ENCODE peak calls at places on chromosomes 7 and 10, in nine cellular contexts. One of them, this sample, is unnamed.

GRCh38 chr7:2087744-2088143 is 145.0 kb downstream of the MAD1L1 start:
- DNase-seq in fibroblast of lung: no peak
- DNase-seq in AG04450: no peak
- DNase-seq in breast epithelium: no peak
- DNase-seq in astrocyte of the spinal cord: no peak
- DNase-seq in lung: no peak
- DNase-seq in foreskin fibroblast: no peak
- DNase-seq in hepatocyte: no peak
- DNase-seq in tibial artery: no peak
- DNase-seq in this sample: no peak

GRCh38 chr7:143263266-143264195 is at the start of gene GSTK1:
- DNase-seq in astrocyte of the spinal cord: peak
- DNase-seq in AG04450: peak
- DNase-seq in hepatocyte: peak
- DNase-seq in tibial artery: peak
- DNase-seq in fibroblast of lung: peak
- DNase-seq in lung: peak
- DNase-seq in breast epithelium: peak
- DNase-seq in foreskin fibroblast: peak
- DNase-seq in this sample: peak

GRCh38 chr7:101239951-101240220 is 2.3 kb upstream of the CLDN15 start:
- DNase-seq in AG04450: no peak
- DNase-seq in foreskin fibroblast: no peak
- DNase-seq in astrocyte of the spinal cord: no peak
- DNase-seq in fibroblast of lung: no peak
- DNase-seq in breast epithelium: no peak
- DNase-seq in hepatocyte: no peak
- DNase-seq in tibial artery: no peak
- DNase-seq in lung: no peak
- DNase-seq in this sample: no peak

GRCh38 chr7:30912986-30913671 is 1.5 kb downstream of the AQP1 start:
- DNase-seq in fibroblast of lung: no peak
- DNase-seq in breast epithelium: no peak
- DNase-seq in AG04450: no peak
- DNase-seq in foreskin fibroblast: no peak
- DNase-seq in hepatocyte: no peak
- DNase-seq in astrocyte of the spinal cord: no peak
- DNase-seq in lung: no peak
- DNase-seq in tibial artery: no peak
- DNase-seq in this sample: no peak

GRCh38 chr7:107907790-107908189 is 16.8 kb downstream of the DLD start:
- DNase-seq in fibroblast of lung: no peak
- DNase-seq in foreskin fibroblast: no peak
- DNase-seq in breast epithelium: no peak
- DNase-seq in tibial artery: no peak
- DNase-seq in astrocyte of the spinal cord: no peak
- DNase-seq in lung: no peak
- DNase-seq in hepatocyte: no peak
- DNase-seq in AG04450: no peak
- DNase-seq in this sample: no peak

GRCh38 chr10:63738410-63738809 is 217.2 kb downstream of the REEP3 start:
- DNase-seq in AG04450: no peak
- DNase-seq in hepatocyte: peak
- DNase-seq in fibroblast of lung: peak
- DNase-seq in astrocyte of the spinal cord: peak
- DNase-seq in foreskin fibroblast: peak
- DNase-seq in lung: no peak
- DNase-seq in tibial artery: no peak
- DNase-seq in breast epithelium: no peak
- DNase-seq in this sample: peak

GRCh38 chr7:96837583-96837982 is 127.9 kb upstream of the SEM1 start:
- DNase-seq in lung: no peak
- DNase-seq in astrocyte of the spinal cord: no peak
- DNase-seq in breast epithelium: no peak
- DNase-seq in tibial artery: no peak
- DNase-seq in AG04450: no peak
- DNase-seq in foreskin fibroblast: no peak
- DNase-seq in fibroblast of lung: no peak
- DNase-seq in hepatocyte: no peak
- DNase-seq in this sample: no peak

GRCh38 chr10:60646966-60647796 is 131.1 kb upstream of the CDK1 start:
- DNase-seq in foreskin fibroblast: peak
- DNase-seq in hepatocyte: peak
- DNase-seq in AG04450: peak
- DNase-seq in tibial artery: no peak
- DNase-seq in breast epithelium: no peak
- DNase-seq in lung: no peak
- DNase-seq in astrocyte of the spinal cord: peak
- DNase-seq in fibroblast of lung: peak
- DNase-seq in this sample: peak

GRCh38 chr7:91945476-91945875 is 4.8 kb downstream of the AKAP9 start:
- DNase-seq in breast epithelium: no peak
- DNase-seq in tibial artery: no peak
- DNase-seq in lung: no peak
- DNase-seq in AG04450: peak
- DNase-seq in astrocyte of the spinal cord: peak
- DNase-seq in fibroblast of lung: peak
- DNase-seq in hepatocyte: peak
- DNase-seq in foreskin fibroblast: peak
- DNase-seq in this sample: peak

GRCh38 chr7:89477991-89478390 is 676.3 kb upstream of the STEAP1 start:
- DNase-seq in foreskin fibroblast: no peak
- DNase-seq in astrocyte of the spinal cord: no peak
- DNase-seq in breast epithelium: no peak
- DNase-seq in hepatocyte: no peak
- DNase-seq in AG04450: no peak
- DNase-seq in fibroblast of lung: no peak
- DNase-seq in tibial artery: no peak
- DNase-seq in lung: no peak
- DNase-seq in this sample: no peak

GRCh38 chr7:144011458-144012230 is 11.5 kb downstream of the OR6B1 start:
- DNase-seq in foreskin fibroblast: no peak
- DNase-seq in tibial artery: no peak
- DNase-seq in hepatocyte: no peak
- DNase-seq in breast epithelium: no peak
- DNase-seq in lung: no peak
- DNase-seq in fibroblast of lung: no peak
- DNase-seq in astrocyte of the spinal cord: no peak
- DNase-seq in AG04450: no peak
- DNase-seq in this sample: no peak

GRCh38 chr7:13778967-13779366 is 210.5 kb downstream of the ETV1 start:
- DNase-seq in astrocyte of the spinal cord: peak
- DNase-seq in AG04450: no peak
- DNase-seq in hepatocyte: no peak
- DNase-seq in lung: peak
- DNase-seq in tibial artery: no peak
- DNase-seq in foreskin fibroblast: peak
- DNase-seq in fibroblast of lung: peak
- DNase-seq in breast epithelium: no peak
- DNase-seq in this sample: peak

GRCh38 chr7:3404490-3404889 is 103.4 kb downstream of the SDK1 start:
- DNase-seq in breast epithelium: no peak
- DNase-seq in hepatocyte: peak
- DNase-seq in astrocyte of the spinal cord: peak
- DNase-seq in AG04450: no peak
- DNase-seq in lung: no peak
- DNase-seq in tibial artery: no peak
- DNase-seq in fibroblast of lung: peak
- DNase-seq in foreskin fibroblast: peak
- DNase-seq in this sample: peak

GRCh38 chr7:10022957-10023356 is 950.7 kb upstream of the PHF14 start:
- DNase-seq in breast epithelium: no peak
- DNase-seq in hepatocyte: peak
- DNase-seq in tibial artery: no peak
- DNase-seq in AG04450: no peak
- DNase-seq in fibroblast of lung: peak
- DNase-seq in lung: no peak
- DNase-seq in astrocyte of the spinal cord: peak
- DNase-seq in foreskin fibroblast: no peak
- DNase-seq in this sample: peak

GRCh38 chr7:99042957-99043356 is 101.0 kb downstream of the SMURF1 start:
- DNase-seq in lung: peak
- DNase-seq in astrocyte of the spinal cord: peak
- DNase-seq in tibial artery: no peak
- DNase-seq in hepatocyte: no peak
- DNase-seq in foreskin fibroblast: no peak
- DNase-seq in fibroblast of lung: peak
- DNase-seq in breast epithelium: no peak
- DNase-seq in AG04450: no peak
- DNase-seq in this sample: peak

GRCh38 chr7:149489391-149490024 is 8.1 kb downstream of the ZNF746 start:
- DNase-seq in lung: no peak
- DNase-seq in breast epithelium: no peak
- DNase-seq in hepatocyte: no peak
- DNase-seq in astrocyte of the spinal cord: no peak
- DNase-seq in fibroblast of lung: no peak
- DNase-seq in AG04450: no peak
- DNase-seq in tibial artery: no peak
- DNase-seq in foreskin fibroblast: no peak
- DNase-seq in this sample: no peak

GRCh38 chr10:103504181-103504783 is 10.8 kb downstream of the NEURL1 start:
- DNase-seq in breast epithelium: no peak
- DNase-seq in fibroblast of lung: peak
- DNase-seq in astrocyte of the spinal cord: peak
- DNase-seq in hepatocyte: peak
- DNase-seq in tibial artery: no peak
- DNase-seq in foreskin fibroblast: peak
- DNase-seq in lung: no peak
- DNase-seq in AG04450: peak
- DNase-seq in this sample: peak

GRCh38 chr10:86256690-86257315 is 109.8 kb downstream of the GRID1 start:
- DNase-seq in lung: no peak
- DNase-seq in AG04450: no peak
- DNase-seq in astrocyte of the spinal cord: no peak
- DNase-seq in hepatocyte: no peak
- DNase-seq in fibroblast of lung: no peak
- DNase-seq in tibial artery: no peak
- DNase-seq in foreskin fibroblast: no peak
- DNase-seq in breast epithelium: no peak
- DNase-seq in this sample: no peak

DNA sequence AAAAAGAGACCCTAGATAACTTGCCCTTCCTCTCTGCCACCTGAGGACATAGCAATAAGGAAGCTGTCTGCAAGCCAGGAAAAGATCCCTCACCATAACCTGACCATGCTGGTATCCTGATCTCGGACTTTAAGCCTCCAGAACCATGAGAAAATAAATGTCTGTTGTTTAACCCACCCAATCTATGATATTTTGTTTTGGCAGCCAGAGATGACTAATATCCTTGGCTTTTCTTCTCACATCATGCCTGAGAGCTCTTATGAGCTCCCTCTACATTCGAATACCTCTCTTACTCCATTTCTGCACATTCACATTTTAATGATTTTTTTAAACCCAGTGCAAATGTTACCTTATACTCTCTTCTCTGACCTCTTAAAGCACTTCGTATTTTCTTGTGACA is 214.0 kb upstream of the CHRM2 start:
- DNase-seq in breast epithelium: no peak
- DNase-seq in hepatocyte: no peak
- DNase-seq in fibroblast of lung: peak
- DNase-seq in foreskin fibroblast: no peak
- DNase-seq in AG04450: no peak
- DNase-seq in tibial artery: no peak
- DNase-seq in astrocyte of the spinal cord: peak
- DNase-seq in lung: no peak
- DNase-seq in this sample: peak
- TF ChIP-seq CTCF in breast epithelium: no peak
- TF ChIP-seq CTCF in hepatocyte: no peak
- TF ChIP-seq CTCF in fibroblast of lung: no peak
- TF ChIP-seq CTCF in foreskin fibroblast: no peak
- TF ChIP-seq CTCF in AG04450: no peak
- TF ChIP-seq CTCF in tibial artery: no peak
- TF ChIP-seq CTCF in astrocyte of the spinal cord: no peak
- TF ChIP-seq CTCF in lung: no peak
- TF ChIP-seq CTCF in this sample: no peak

DNA sequence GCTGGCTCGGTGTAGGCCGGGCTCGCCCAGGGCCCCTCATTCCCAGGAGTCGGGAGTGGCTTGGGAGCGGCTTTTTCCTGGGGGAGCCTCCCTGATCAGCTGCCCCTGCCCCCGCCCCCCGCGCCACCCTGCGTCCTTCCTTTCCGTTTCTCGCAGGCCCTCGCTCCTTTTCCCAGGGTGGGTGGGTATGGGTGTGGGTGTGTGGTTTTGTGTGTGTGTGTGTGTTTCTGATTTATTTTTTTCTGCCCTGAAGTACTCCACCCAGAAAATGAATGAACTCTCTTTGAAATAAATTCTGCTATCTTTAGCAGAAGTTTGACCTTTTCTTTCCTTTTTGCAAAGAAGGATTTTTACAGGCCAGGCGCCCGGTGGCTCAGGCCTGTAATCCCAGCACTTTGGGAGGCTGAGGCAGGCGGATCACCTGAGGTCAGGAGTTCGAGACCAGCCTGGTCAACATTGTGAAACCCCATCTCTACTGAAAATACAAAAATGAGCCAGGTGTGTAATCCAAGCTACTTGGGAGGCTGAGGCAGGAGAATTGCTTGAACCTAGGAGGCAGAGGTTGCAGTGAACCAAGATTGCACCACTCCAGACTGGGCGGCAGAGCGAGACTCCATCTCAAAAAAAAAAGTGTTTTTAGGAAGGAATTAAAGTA is 30.0 kb upstream of the AP5Z1 start:
- DNase-seq in astrocyte of the spinal cord: no peak
- DNase-seq in tibial artery: no peak
- DNase-seq in fibroblast of lung: no peak
- DNase-seq in lung: no peak
- DNase-seq in foreskin fibroblast: no peak
- DNase-seq in hepatocyte: no peak
- DNase-seq in breast epithelium: no peak
- DNase-seq in AG04450: no peak
- DNase-seq in this sample: no peak
- H3K4me3 ChIP-seq in astrocyte of the spinal cord: no peak
- H3K4me3 ChIP-seq in tibial artery: peak
- H3K4me3 ChIP-seq in fibroblast of lung: peak
- H3K4me3 ChIP-seq in lung: no peak
- H3K4me3 ChIP-seq in foreskin fibroblast: peak
- H3K4me3 ChIP-seq in hepatocyte: peak
- H3K4me3 ChIP-seq in breast epithelium: peak
- H3K4me3 ChIP-seq in AG04450: peak
- H3K4me3 ChIP-seq in this sample: peak

DNA sequence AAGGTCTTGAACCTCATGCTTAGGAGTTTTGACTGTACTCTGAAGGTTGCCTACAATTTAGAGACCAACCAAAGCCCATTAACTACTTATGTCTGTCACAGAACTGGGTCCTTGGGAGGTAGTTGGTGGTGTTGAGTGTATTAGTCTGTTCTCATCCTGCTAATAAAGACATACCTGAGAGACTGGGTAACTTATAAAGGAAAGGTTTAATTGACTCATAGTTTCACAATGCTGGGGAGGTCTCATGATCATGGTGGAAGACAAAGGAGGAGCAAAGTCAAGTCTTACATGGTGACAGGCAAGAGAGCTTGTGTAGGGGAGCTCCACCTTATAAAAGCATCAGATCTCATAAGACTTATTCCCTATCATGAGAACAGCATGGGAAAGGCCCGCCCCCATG is 319.6 kb upstream of the ZMIZ1 start:
- DNase-seq in foreskin fibroblast: no peak
- DNase-seq in tibial artery: no peak
- DNase-seq in lung: no peak
- DNase-seq in AG04450: no peak
- DNase-seq in fibroblast of lung: no peak
- DNase-seq in hepatocyte: no peak
- DNase-seq in astrocyte of the spinal cord: no peak
- DNase-seq in breast epithelium: no peak
- DNase-seq in this sample: no peak
- TF ChIP-seq CTCF in foreskin fibroblast: no peak
- TF ChIP-seq CTCF in tibial artery: no peak
- TF ChIP-seq CTCF in lung: no peak
- TF ChIP-seq CTCF in AG04450: no peak
- TF ChIP-seq CTCF in fibroblast of lung: no peak
- TF ChIP-seq CTCF in hepatocyte: no peak
- TF ChIP-seq CTCF in astrocyte of the spinal cord: no peak
- TF ChIP-seq CTCF in breast epithelium: no peak
- TF ChIP-seq CTCF in this sample: no peak

GRCh38 chr7:110522751-110523200 is 568.2 kb upstream of the LRRN3 start:
- DNase-seq in hepatocyte: peak
- DNase-seq in fibroblast of lung: peak
- DNase-seq in tibial artery: no peak
- DNase-seq in AG04450: no peak
- DNase-seq in foreskin fibroblast: no peak
- DNase-seq in astrocyte of the spinal cord: peak
- DNase-seq in lung: no peak
- DNase-seq in breast epithelium: no peak
- DNase-seq in this sample: no peak
- H3K4me3 ChIP-seq in hepatocyte: no peak
- H3K4me3 ChIP-seq in fibroblast of lung: no peak
- H3K4me3 ChIP-seq in tibial artery: no peak
- H3K4me3 ChIP-seq in AG04450: no peak
- H3K4me3 ChIP-seq in foreskin fibroblast: no peak
- H3K4me3 ChIP-seq in astrocyte of the spinal cord: no peak
- H3K4me3 ChIP-seq in lung: no peak
- H3K4me3 ChIP-seq in breast epithelium: no peak
- H3K4me3 ChIP-seq in this sample: no peak